ENCODE peak calls at places on chromosomes 7 and 10, in ten cellular contexts. G, N, U, J, B, M, H, Z, P and A are unnamed samples.

GRCh38 chr10:31701546-31701945 is 227.1 kb downstream of the ARHGAP12 start:
- DNase-seq in P (no peak), U (no peak), M (no peak), Z (no peak), J (no peak), G (no peak), H (no peak), B (no peak), N (no peak), A (no peak)

GRCh38 chr7:111564078-111564477 is 1.8 kb upstream of the IMMP2L start:
- DNase-seq in P (no peak), Z (no peak), U (no peak), B (no peak), N (no peak), J (no peak), M (no peak), H (no peak), G (no peak), A (no peak)

GRCh38 chr7:41134242-41134872 is 568.5 kb downstream of the INHBA start:
- DNase-seq in Z (peak; percentile 5), H (peak; percentile 55), U (peak; percentile 5), M (no peak), N (peak; percentile 49), J (no peak), G (no peak), B (no peak), P (no peak), A (no peak)

GRCh38 chr7:116209561-116210070 is 723 bp upstream of the TES start:
- DNase-seq in P (no peak), B (no peak), U (no peak), J (no peak), M (no peak), Z (no peak), N (no peak), H (peak; percentile 22), G (no peak), A (no peak)

GRCh38 chr7:87370660-87371180 is 25.3 kb downstream of the CROT start:
- DNase-seq in M (no peak), J (no peak), N (peak; percentile 4), Z (no peak), U (no peak), B (no peak), G (no peak), H (peak; percentile 78), P (peak; percentile 5), A (no peak)

GRCh38 chr10:84237199-84238051 is 3.9 kb downstream of the LRIT1 start:
- DNase-seq in G (no peak), J (no peak), N (no peak), M (no peak), B (no peak), Z (no peak), H (no peak), U (no peak), P (no peak), A (no peak)

GRCh38 chr10:13587367-13587766 is 602 bp downstream of the PRPF18 start:
- DNase-seq in H (no peak), U (peak; percentile 5), P (peak; percentile 27), B (no peak), N (peak; percentile 7), J (no peak), M (peak; percentile 54), Z (no peak), G (no peak), A (no peak)

GRCh38 chr10:120741415-120741814 is 109.7 kb upstream of the WDR11 start:
- DNase-seq in P (no peak), Z (no peak), H (no peak), G (no peak), M (no peak), J (no peak), U (no peak), N (no peak), B (no peak), A (no peak)

GRCh38 chr10:27446091-27446918 is 57.8 kb upstream of the RAB18 start:
- DNase-seq in B (no peak), M (no peak), N (peak; percentile 14), G (no peak), J (no peak), Z (no peak), U (peak; percentile 40), P (peak; percentile 3), H (peak; percentile 47), A (no peak)
- H3K27ac ChIP-seq in B (no peak overlapping the region), M (no peak overlapping the region), N (no peak overlapping the region), G (peak overlapping the region; percentile 45), J (no peak overlapping the region), Z (no peak overlapping the region), U (no peak overlapping the region), P (no peak overlapping the region), H (peak overlapping the region; percentile 74), A (no peak overlapping the region)

GRCh38 chr7:90172624-90173023 is 18.4 kb downstream of the STEAP1 start:
- DNase-seq in U (no peak), M (no peak), B (no peak), H (no peak), N (no peak), Z (no peak), G (no peak), J (no peak), P (no peak), A (no peak)

GRCh38 chr7:90173127-90173844 is 19.0 kb downstream of the STEAP1 start:
- DNase-seq in B (no peak), N (no peak), U (no peak), M (no peak), G (no peak), P (no peak), H (peak; percentile 50), J (no peak), Z (no peak), A (no peak)

GRCh38 chr7:90176195-90176594 is 21.9 kb downstream of the STEAP1 start:
- DNase-seq in U (no peak), M (no peak), G (no peak), B (no peak), H (no peak), Z (no peak), P (no peak), N (no peak), J (no peak), A (no peak)

GRCh38 chr7:90178166-90178565 is 23.9 kb downstream of the STEAP1 start:
- DNase-seq in N (no peak), G (no peak), J (no peak), B (no peak), P (no peak), U (no peak), H (no peak), M (no peak), Z (no peak), A (no peak)

DNA sequence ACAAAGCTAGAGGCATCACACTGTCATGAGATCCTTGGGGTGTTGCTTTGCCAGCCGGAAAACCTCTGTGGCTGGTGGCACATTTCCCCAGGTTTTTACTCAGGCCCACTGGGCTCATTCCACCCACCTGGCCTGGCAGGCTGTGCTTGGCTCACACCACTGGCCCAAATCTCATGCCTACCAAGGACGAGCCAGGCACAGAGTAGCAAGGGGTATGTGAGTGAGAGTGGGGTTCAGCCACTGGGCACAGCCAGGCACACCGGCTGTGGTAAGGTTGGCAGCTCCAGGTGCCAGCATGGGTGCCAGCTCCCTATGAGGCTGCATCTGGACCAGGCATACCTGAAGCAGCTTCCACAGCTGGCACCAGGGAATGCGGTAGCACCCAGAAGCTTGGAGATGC is 21.4 kb downstream of the STEAP1 start:
- DNase-seq in J (no peak), H (no peak), G (no peak), Z (no peak), N (no peak), U (no peak), P (no peak), M (no peak), B (no peak), A (no peak)
- H3K4me1 ChIP-seq in J (no peaks in the 10 kb centered on the region), H (peaks cover 5% of the 10 kb centered on the region), G (no peaks in the 10 kb centered on the region), Z (peaks cover 3% of the 10 kb centered on the region), N (peaks cover 54% of the 10 kb centered on the region), U (no peaks in the 10 kb centered on the region), P (peaks cover 2% of the 10 kb centered on the region), M (peaks cover 3% of the 10 kb centered on the region), B (peaks cover 3% of the 10 kb centered on the region), A (no peaks in the 10 kb centered on the region)

DNA sequence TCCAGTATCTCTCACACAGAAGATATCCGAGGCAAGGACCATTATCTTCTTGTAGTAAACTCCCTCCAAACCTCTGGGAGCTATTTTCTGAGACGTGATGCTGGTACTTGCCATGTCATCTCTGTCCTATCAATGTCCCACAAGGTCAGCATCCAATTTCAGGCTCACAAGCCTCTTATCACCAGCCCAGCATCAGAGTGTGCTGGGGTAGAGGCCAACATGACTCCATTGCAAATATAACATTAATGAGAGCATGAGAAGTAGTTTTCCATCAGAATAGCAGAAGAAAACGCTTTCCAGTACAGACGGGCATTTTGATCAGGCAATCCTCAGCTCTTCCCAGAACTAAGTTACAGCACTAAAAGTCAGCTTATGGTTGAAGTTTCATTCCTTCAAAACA is 5.6 kb downstream of the MORN4 start:
- DNase-seq in P (no peak), G (no peak), H (no peak), N (no peak), J (no peak), M (no peak), U (no peak), B (no peak), Z (no peak), A (no peak)
- H3K27ac ChIP-seq in P (no peak overlapping the region), G (no peak overlapping the region), H (peak overlapping the region; percentile 83), N (no peak overlapping the region), J (no peak overlapping the region), M (no peak overlapping the region), U (no peak overlapping the region), B (no peak overlapping the region), Z (no peak overlapping the region), A (no peak overlapping the region)

GRCh38 chr10:50556238-50557120 is 67.3 kb downstream of the SGMS1 start:
- DNase-seq in M (no peak), N (no peak), Z (no peak), G (no peak), H (no peak), U (no peak), P (no peak), J (no peak), B (no peak), A (no peak)

GRCh38 chr10:50554995-50555568 is 68.7 kb downstream of the SGMS1 start:
- DNase-seq in H (peak; percentile 67), Z (no peak), M (no peak), G (no peak), B (no peak), U (peak; percentile 42), N (no peak), J (no peak), P (peak; percentile 59), A (peak; percentile 39)

GRCh38 chr10:50552308-50552707 is 71.4 kb downstream of the SGMS1 start:
- DNase-seq in N (peak; percentile 25), Z (no peak), M (no peak), G (no peak), P (no peak), J (no peak), U (no peak), B (no peak), H (peak; percentile 96), A (no peak)

GRCh38 chr10:50552771-50553535 is 70.8 kb downstream of the SGMS1 start:
- DNase-seq in Z (no peak), N (peak; percentile 22), H (peak; percentile 36), M (no peak), J (no peak), B (no peak), U (peak; percentile 27), G (no peak), P (peak; percentile 83), A (no peak)

DNA sequence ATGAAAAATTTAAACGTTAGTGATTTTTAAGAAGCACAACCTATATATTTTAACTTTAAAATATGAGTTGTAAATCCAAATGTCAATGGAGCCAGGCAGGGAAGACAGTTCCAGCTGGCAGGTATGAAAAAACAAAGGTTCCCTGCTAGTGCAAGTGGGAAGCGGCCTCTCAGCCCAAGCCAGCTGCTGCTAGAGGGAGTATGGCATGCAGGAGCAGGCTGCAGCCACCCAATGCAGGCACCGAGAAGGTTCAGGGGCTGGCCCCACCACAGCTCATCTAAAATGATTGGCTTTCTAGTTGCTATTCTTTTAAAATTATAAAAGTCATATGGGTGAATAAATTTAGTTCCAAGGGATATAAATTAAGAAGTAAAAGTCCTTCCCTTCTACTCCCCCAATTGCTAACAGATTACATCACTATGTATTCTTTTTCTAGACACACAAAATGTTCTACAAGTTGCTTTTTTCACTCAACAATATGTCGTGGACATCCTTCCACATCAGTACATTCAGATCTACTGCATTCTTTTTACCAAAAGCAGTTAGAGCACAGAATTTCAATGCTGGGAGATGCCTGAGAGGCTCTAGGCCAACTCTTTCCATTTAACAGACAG is 69.3 kb downstream of the SGMS1 start:
- DNase-seq in G (no peak), H (no peak), J (no peak), M (no peak), N (no peak), B (no peak), U (no peak), Z (no peak), P (no peak), A (no peak)
- H3K4me1 ChIP-seq in G (peaks cover 78% of the 10 kb centered on the region), H (peaks cover 26% of the 10 kb centered on the region), J (peaks cover 42% of the 10 kb centered on the region), M (peaks cover 39% of the 10 kb centered on the region), N (peaks cover 3% of the 10 kb centered on the region), B (peaks cover 51% of the 10 kb centered on the region), U (peaks cover 16% of the 10 kb centered on the region), Z (peaks cover 7% of the 10 kb centered on the region), P (peaks cover 13% of the 10 kb centered on the region), A (peaks cover 64% of the 10 kb centered on the region)